ENCODE peak calls at places on chromosomes 11 and 22, in four cellular contexts. J is uterus; W is CD4-positive, alpha-beta memory T cell; X is thoracic aorta. Y is an unnamed sample.

GRCh38 chr11:75342966-75343870 is 8.2 kb downstream of the ARRB1 start:
- DNase-seq in J (no peak), W (no peak), X (no peak), Y (peak; percentile 85)

GRCh38 chr11:20438637-20439036 is 51.1 kb downstream of the PRMT3 start:
- DNase-seq in J (no peak), W (no peak), X (no peak), Y (no peak)

GRCh38 chr22:46801331-46801811 is 38.9 kb downstream of the TBC1D22A start:
- DNase-seq in J (no peak), W (no peak), X (no peak), Y (no peak)

GRCh38 chr22:38240734-38241252 is 32.0 kb downstream of the TMEM184B start:
- DNase-seq in J (no peak), W (no peak), X (no peak), Y (no peak)

GRCh38 chr11:75814369-75814685 is 683 bp upstream of the UVRAG start:
- DNase-seq in J (no peak), W (no peak), X (no peak), Y (no peak)

GRCh38 chr11:130212431-130212961 is 52.9 kb downstream of the ST14 start:
- DNase-seq in J (no peak), W (no peak), X (no peak), Y (peak; percentile 30)

GRCh38 chr11:111913997-111914396 is 1.5 kb downstream of the HSPB2 start:
- DNase-seq in J (peak; percentile 55), W (no peak), X (peak; percentile 47), Y (no peak)

GRCh38 chr11:64739871-64740270 is 4.1 kb downstream of the RASGRP2 start:
- DNase-seq in J (no peak), W (no peak), X (no peak), Y (no peak)

GRCh38 chr22:46750530-46750800 is 12.0 kb upstream of the TBC1D22A start:
- DNase-seq in J (no peak), W (no peak), X (no peak), Y (no peak)

GRCh38 chr22:36021649-36022048 is 7.0 kb downstream of the RBFOX2 start:
- DNase-seq in J (no peak), W (no peak), X (no peak), Y (no peak)

GRCh38 chr11:43987384-43988039 is 45.1 kb downstream of the C11orf96 start:
- DNase-seq in J (peak; percentile 97), W (no peak), X (peak; percentile 81), Y (peak; percentile 74)

GRCh38 chr22:46350111-46350510 is 14.6 kb downstream of the TRMU start:
- DNase-seq in J (no peak), W (no peak), X (no peak), Y (no peak)

GRCh38 chr11:64876226-64876750 is 2.1 kb downstream of the EHD1 start:
- DNase-seq in J (no peak), W (no peak), X (no peak), Y (no peak)

GRCh38 chr11:59106363-59107336 is at the start of gene FAM111B:
- DNase-seq in J (peak; percentile 89), W (peak; percentile 59), X (peak; percentile 35), Y (peak; percentile 87)

GRCh38 chr11:70244698-70245097 is 25.8 kb upstream of the PPFIA1 start:
- DNase-seq in J (peak; percentile 30), W (no peak), X (no peak), Y (no peak)

GRCh38 chr11:45336136-45336535 is 50.0 kb upstream of the SYT13 start:
- DNase-seq in J (no peak), W (no peak), X (no peak), Y (no peak)

GRCh38 chr11:7582338-7582985 is 68.7 kb downstream of the PPFIBP2 start:
- DNase-seq in J (no peak), W (no peak), X (no peak), Y (no peak)

GRCh38 chr11:68271023-68271780 is 571 bp downstream of the C11orf24 start:
- DNase-seq in J (peak; percentile 51), W (peak; percentile 61), X (peak; percentile 48), Y (peak; percentile 54)

GRCh38 chr11:44377121-44377520 is 67.2 kb upstream of the ALX4 start:
- DNase-seq in J (no peak), W (no peak), X (no peak), Y (no peak)

GRCh38 chr11:27207025-27207650 is 155.9 kb downstream of the CCDC34 start:
- DNase-seq in J (no peak), W (no peak), X (no peak), Y (no peak)

GRCh38 chr22:42189761-42190160 is 59.2 kb upstream of the CYP2D6 start:
- DNase-seq in J (no peak), W (no peak), X (no peak), Y (no peak)

GRCh38 chr22:37758698-37759097 is 49.0 kb upstream of the GCAT start:
- DNase-seq in J (no peak), W (no peak), X (no peak), Y (no peak)

GRCh38 chr11:130612291-130612802 is 163.9 kb downstream of the ADAMTS15 start:
- DNase-seq in J (no peak), W (no peak), X (no peak), Y (no peak)

GRCh38 chr22:37467556-37467955 is 18.6 kb downstream of the MFNG start:
- DNase-seq in J (no peak), W (no peak), X (no peak), Y (no peak)

GRCh38 chr11:12543596-12544415 is 130.4 kb upstream of the TEAD1 start:
- DNase-seq in J (no peak), W (no peak), X (no peak), Y (no peak)

GRCh38 chr22:18905540-18906409 is at the start of gene DGCR6:
- DNase-seq in J (no peak), W (no peak), X (no peak), Y (peak; percentile 2)

GRCh38 chr11:126588630-126589491 is 233.4 kb downstream of the ST3GAL4 start:
- DNase-seq in J (no peak), W (no peak), X (no peak), Y (no peak)

GRCh38 chr11:112219476-112220232 is 6.6 kb upstream of the PTS start:
- DNase-seq in J (peak; percentile 51), W (peak; percentile 73), X (no peak), Y (no peak)

GRCh38 chr22:36294801-36295200 is 41.9 kb downstream of the APOL1 start:
- DNase-seq in J (no peak), W (no peak), X (no peak), Y (peak; percentile 28)

GRCh38 chr11:128365044-128365443 is 222.3 kb downstream of the ETS1 start:
- DNase-seq in J (no peak), W (no peak), X (no peak), Y (no peak)

GRCh38 chr22:30474683-30475424 is 3.0 kb upstream of the SEC14L3 start:
- DNase-seq in J (no peak), W (peak; percentile 66), X (no peak), Y (no peak)

GRCh38 chr11:85941380-85941973 is 86.3 kb downstream of the CCDC83 start:
- DNase-seq in J (peak; percentile 48), W (no peak), X (no peak), Y (no peak)

GRCh38 chr11:127490896-127491295 is 490.3 kb upstream of the KIRREL3 start:
- DNase-seq in J (no peak), W (no peak), X (no peak), Y (no peak)

GRCh38 chr11:67266424-67267187 is at the start of gene GRK2:
- DNase-seq in J (peak; percentile 42), W (no peak), X (no peak), Y (peak; percentile 75)
- H3K27ac ChIP-seq in J (peak within 1 kb of the TSS; percentile 88), W (peak within 1 kb of the TSS; percentile 80), X (peak within 1 kb of the TSS; percentile 72), Y (peak within 1 kb of the TSS; percentile 93)

GRCh38 chr22:20940178-20940790 is 23.1 kb downstream of the CRKL start:
- DNase-seq in J (no peak), W (no peak), X (no peak), Y (no peak)
- H3K27ac ChIP-seq in J (no peak overlapping the region), W (no peak overlapping the region), X (no peak overlapping the region), Y (peak overlapping the region; percentile 8)

GRCh38 chr11:46914363-46914762 is 4.0 kb downstream of the LRP4 start:
- DNase-seq in J (no peak), W (no peak), X (no peak), Y (no peak)
- H3K27ac ChIP-seq in J (no peak overlapping the region), W (no peak overlapping the region), X (no peak overlapping the region), Y (no peak overlapping the region)

DNA sequence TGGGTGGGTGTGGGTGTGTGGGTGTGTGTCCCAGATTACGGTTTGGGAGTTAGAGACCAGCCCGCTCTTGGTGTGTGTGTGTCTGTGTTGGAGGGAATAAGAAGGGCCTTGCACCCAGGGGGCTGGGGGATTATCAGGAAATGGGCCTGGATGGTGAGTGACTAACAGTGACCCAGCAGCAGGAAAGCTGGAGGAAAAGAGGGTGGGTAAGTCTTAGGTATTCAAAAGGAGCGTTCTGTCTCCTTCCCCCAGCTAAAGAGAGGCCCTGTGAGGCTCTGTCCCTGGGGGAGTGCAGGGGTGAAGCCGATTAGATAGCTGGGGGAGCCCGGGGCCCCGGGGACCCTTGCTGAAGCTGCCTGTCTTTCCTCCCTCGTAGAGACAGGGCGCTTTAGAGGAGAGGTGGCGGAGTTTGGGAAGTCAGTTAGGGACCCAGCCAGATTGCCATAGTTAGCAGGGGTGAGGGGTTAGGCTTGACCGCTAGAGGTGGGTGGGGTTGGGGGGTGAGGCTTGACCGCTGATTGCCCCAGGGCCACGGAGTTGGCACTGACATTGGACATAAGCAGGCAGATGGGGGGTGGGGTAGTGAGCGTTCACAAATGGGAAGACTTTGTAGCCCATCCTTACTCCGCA is 1.5 kb downstream of the OAF start:
- DNase-seq in J (no peak), W (no peak), X (no peak), Y (no peak)
- H3K27ac ChIP-seq in J (peak overlapping the region; percentile 87), W (no peak overlapping the region), X (no peak overlapping the region), Y (no peak overlapping the region)

GRCh38 chr11:2809854-2810253 is 75.7 kb downstream of the CDKN1C start:
- DNase-seq in J (no peak), W (no peak), X (no peak), Y (no peak)

GRCh38 chr11:2808850-2809847 is 76.4 kb downstream of the CDKN1C start:
- DNase-seq in J (peak; percentile 56), W (no peak), X (no peak), Y (peak; percentile 32)

GRCh38 chr11:2807276-2807681 is 78.3 kb downstream of the CDKN1C start:
- DNase-seq in J (peak; percentile 93), W (no peak), X (peak; percentile 39), Y (peak; percentile 84)

GRCh38 chr11:2806351-2807058 is 79.1 kb downstream of the CDKN1C start:
- DNase-seq in J (peak; percentile 28), W (no peak), X (no peak), Y (peak; percentile 46)

GRCh38 chr11:2807801-2808241 is 77.8 kb downstream of the CDKN1C start:
- DNase-seq in J (peak; percentile 34), W (no peak), X (no peak), Y (peak; percentile 41)
- H3K27ac ChIP-seq in J (peak overlapping the region; percentile 87), W (no peak overlapping the region), X (no peak overlapping the region), Y (peak overlapping the region; percentile 61)

GRCh38 chr11:117073539-117073938 is 24.7 kb downstream of the SIK3 start:
- DNase-seq in J (no peak), W (no peak), X (no peak), Y (no peak)

GRCh38 chr11:117072517-117073218 is 25.6 kb downstream of the SIK3 start:
- DNase-seq in J (no peak), W (no peak), X (no peak), Y (no peak)

GRCh38 chr11:117070016-117070415 is 28.2 kb downstream of the SIK3 start:
- DNase-seq in J (no peak), W (no peak), X (no peak), Y (no peak)

GRCh38 chr11:117074122-117074521 is 24.1 kb downstream of the SIK3 start:
- DNase-seq in J (no peak), W (no peak), X (no peak), Y (no peak)

GRCh38 chr11:117071344-117071787 is 26.9 kb downstream of the SIK3 start:
- DNase-seq in J (peak; percentile 49), W (no peak), X (no peak), Y (no peak)
- H3K27ac ChIP-seq in J (peak overlapping the region; percentile 19), W (no peak overlapping the region), X (no peak overlapping the region), Y (no peak overlapping the region)